ENCODE peak calls at places on chromosomes 5 and 9, in six cellular contexts. O is HepG2, Z is HCT116, R is SK-N-SH, I is H1, U is K562. E is an unnamed sample.

GRCh38 chr5:35803221-35803651 is 53.5 kb upstream of the IL7R start:
- DNase-seq in U (no peak), R (peak; percentile 71), O (no peak), I (no peak), Z (no peak), E (no peak)

GRCh38 chr5:136420168-136420916 is 55.0 kb upstream of the TRPC7 start:
- DNase-seq in Z (no peak), I (no peak), U (no peak), O (no peak), R (no peak), E (no peak)

GRCh38 chr9:116451500-116451899 is 235.6 kb upstream of the TRIM32 start:
- DNase-seq in I (no peak), Z (no peak), U (no peak), R (no peak), O (no peak), E (no peak)

GRCh38 chr5:36200513-36200912 is 41.2 kb downstream of the NADK2 start:
- DNase-seq in O (no peak), R (no peak), U (no peak), I (no peak), Z (no peak), E (no peak)

GRCh38 chr5:78647838-78648358 is 674 bp downstream of the LHFPL2 start:
- DNase-seq in Z (no peak), O (no peak), U (no peak), R (no peak), I (no peak), E (peak; percentile 42)

GRCh38 chr5:128271859-128272446 is 188.4 kb downstream of the SLC12A2 start:
- DNase-seq in R (no peak), O (no peak), Z (peak; percentile 43), I (no peak), U (no peak), E (no peak)

GRCh38 chr5:34524123-34524522 is 132.0 kb upstream of the RAI14 start:
- DNase-seq in Z (no peak), R (no peak), O (no peak), U (no peak), I (no peak), E (no peak)

GRCh38 chr5:12911156-12911555 is 1006.9 kb upstream of the CTNND2 start:
- DNase-seq in R (no peak), I (no peak), O (no peak), U (no peak), Z (no peak), E (no peak)

GRCh38 chr9:91395553-91396470 is 27.8 kb downstream of the NFIL3 start:
- DNase-seq in U (no peak), Z (no peak), R (no peak), O (no peak), I (no peak), E (no peak)

GRCh38 chr9:91161465-91162275 is 200.0 kb downstream of the AUH start:
- DNase-seq in U (no peak), Z (no peak), R (no peak), O (no peak), I (no peak), E (no peak)

GRCh38 chr5:97979740-97980139 is 793.7 kb upstream of the RGMB start:
- DNase-seq in I (no peak), U (no peak), O (no peak), Z (no peak), R (no peak), E (no peak)

GRCh38 chr5:174531782-174532191 is 192.6 kb upstream of the MSX2 start:
- DNase-seq in R (no peak), O (no peak), U (no peak), I (no peak), Z (no peak), E (no peak)

GRCh38 chr9:117145081-117145480 is 269.8 kb downstream of the ASTN2 start:
- DNase-seq in U (no peak), R (no peak), O (no peak), Z (no peak), I (no peak), E (no peak)

GRCh38 chr5:378301-378891 is 56.9 kb downstream of the AHRR start:
- DNase-seq in U (no peak), I (no peak), R (peak; percentile 4), O (no peak), Z (no peak), E (no peak)

GRCh38 chr9:18002718-18003438 is 424.0 kb downstream of the SH3GL2 start:
- DNase-seq in I (no peak), U (no peak), O (no peak), R (no peak), Z (no peak), E (no peak)

GRCh38 chr9:135815433-135816178 is 91.7 kb downstream of the CAMSAP1 start:
- DNase-seq in U (no peak), Z (no peak), R (no peak), O (no peak), I (no peak), E (no peak)

GRCh38 chr5:25881318-25882036 is 1156.9 kb downstream of the CDH9 start:
- DNase-seq in O (no peak), I (no peak), R (no peak), U (no peak), Z (no peak), E (no peak)

GRCh38 chr5:124402144-124402581 is 344.3 kb downstream of the ZNF608 start:
- DNase-seq in U (no peak), I (no peak), R (no peak), O (no peak), Z (no peak), E (peak; percentile 6)

GRCh38 chr5:33711094-33711670 is 180.6 kb downstream of the ADAMTS12 start:
- DNase-seq in U (no peak), I (no peak), R (no peak), O (no peak), Z (no peak), E (no peak)

GRCh38 chr5:83553000-83553486 is 81.5 kb downstream of the VCAN start:
- DNase-seq in Z (no peak), O (no peak), U (no peak), R (no peak), I (no peak), E (no peak)

GRCh38 chr5:122259995-122260394 is 52.0 kb upstream of the SNCAIP start:
- DNase-seq in Z (no peak), U (no peak), R (no peak), O (peak; percentile 1), I (no peak), E (no peak)

GRCh38 chr9:69157751-69158466 is 16.2 kb upstream of the TJP2 start:
- DNase-seq in Z (no peak), I (no peak), U (no peak), O (no peak), R (no peak), E (no peak)

GRCh38 chr5:148794275-148794674 is 32.1 kb upstream of the ADRB2 start:
- DNase-seq in O (no peak), Z (no peak), U (no peak), I (no peak), R (no peak), E (no peak)

GRCh38 chr5:59325070-59325469 is 568.5 kb downstream of the PDE4D start:
- DNase-seq in I (no peak), R (no peak), O (peak; percentile 27), Z (no peak), U (no peak), E (no peak)
- TF ChIP-seq JUND in I (no peak), R (no peak), O (no peak), Z (no peak), U (no peak), E (no peak)

DNA sequence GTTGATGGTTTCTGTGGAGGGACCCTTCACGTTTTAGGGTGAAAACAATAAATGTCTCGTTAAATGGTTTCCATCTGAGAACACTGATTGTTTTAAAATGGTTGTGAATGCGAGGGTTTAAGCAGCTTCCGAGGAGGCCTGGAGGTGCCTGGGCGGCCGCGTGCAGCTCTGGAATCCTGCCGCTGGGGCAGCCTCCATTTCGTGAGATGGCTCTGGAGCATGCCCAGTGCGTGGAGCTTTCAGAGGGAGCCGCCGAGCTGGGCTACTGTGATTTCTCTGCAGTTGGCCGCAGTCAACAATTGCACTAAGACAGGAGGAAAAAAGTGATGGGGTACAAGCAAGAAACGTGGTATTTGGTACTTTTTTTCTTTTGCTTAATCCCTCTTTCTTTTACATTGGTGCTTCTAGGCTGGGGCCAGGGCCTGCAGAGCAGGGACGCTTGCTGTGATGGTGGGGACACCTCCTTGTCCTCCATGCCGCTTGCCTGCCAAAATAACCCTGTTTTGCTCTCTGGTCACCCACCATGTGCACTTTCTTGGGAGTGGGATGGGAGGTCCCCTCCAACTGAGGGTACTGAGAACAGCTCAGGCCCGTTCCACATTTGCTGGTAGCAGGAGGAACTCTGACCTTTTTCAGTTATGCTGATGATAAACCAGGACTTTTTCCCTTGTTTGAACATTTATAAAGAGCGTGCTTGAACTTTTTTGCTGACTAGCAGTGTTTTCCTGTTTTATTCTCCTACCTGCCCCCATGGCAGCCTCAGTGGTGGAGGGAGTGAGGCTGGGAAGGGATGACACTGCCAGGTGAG is 47.1 kb downstream of the EHMT1 start:
- DNase-seq in I (no peak), R (no peak), Z (no peak), O (no peak), U (no peak), E (peak; percentile 49)
- TF ChIP-seq JUND in I (no peak), R (no peak), Z (no peak), O (no peak), U (no peak), E (no peak)

GRCh38 chr5:14406554-14406849 is 175.1 kb upstream of the OTULINL start:
- DNase-seq in O (no peak), Z (no peak), I (no peak), R (no peak), U (no peak), E (no peak)
- TF ChIP-seq JUND in O (no peak), Z (no peak), I (no peak), R (peak; percentile 98), U (peak; percentile 65), E (no peak)

GRCh38 chr9:87602933-87603643 is 105.4 kb downstream of the DAPK1 start:
- DNase-seq in Z (no peak), R (no peak), U (no peak), O (no peak), I (no peak), E (no peak)

GRCh38 chr9:87597710-87598200 is 100.1 kb downstream of the DAPK1 start:
- DNase-seq in R (no peak), U (no peak), Z (no peak), O (no peak), I (no peak), E (no peak)

GRCh38 chr9:87601175-87601574 is 103.5 kb downstream of the DAPK1 start:
- DNase-seq in R (no peak), O (peak; percentile 14), Z (no peak), I (peak; percentile 5), U (no peak), E (no peak)

GRCh38 chr9:87601595-87601994 is 103.9 kb downstream of the DAPK1 start:
- DNase-seq in Z (no peak), I (no peak), O (no peak), R (no peak), U (no peak), E (no peak)

DNA sequence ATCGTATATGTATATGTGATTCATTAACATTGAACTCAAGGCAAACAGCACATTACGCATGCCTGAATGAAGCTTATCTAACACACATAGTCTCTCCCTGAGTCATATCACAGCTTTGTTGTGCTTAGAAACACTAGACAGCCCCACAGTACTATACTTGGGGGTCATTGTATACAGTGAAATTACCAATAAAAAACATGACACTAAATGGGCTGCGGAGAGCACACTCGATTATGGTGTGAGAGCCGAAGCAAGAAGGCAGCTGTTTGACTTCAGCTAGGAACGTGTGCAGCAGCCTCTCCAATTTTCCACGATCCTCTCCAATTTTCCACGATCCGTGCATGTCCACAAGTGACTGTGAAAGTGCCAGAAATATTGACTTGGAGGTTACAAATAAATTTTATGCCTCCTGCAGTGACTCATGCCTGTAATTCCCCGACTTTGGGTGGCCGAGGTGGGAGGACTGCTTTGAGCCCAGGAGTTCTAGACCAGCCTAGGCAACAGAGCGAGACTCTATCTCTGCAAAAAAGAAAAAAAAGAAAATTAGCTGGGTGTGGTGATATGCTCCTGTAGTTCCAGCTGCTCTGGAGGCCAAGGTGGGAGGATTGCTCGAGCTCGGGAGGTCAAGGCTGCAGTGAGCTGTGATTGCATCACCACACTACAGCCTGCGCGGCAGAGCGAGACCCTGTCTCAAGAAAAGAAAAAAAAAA is 102.4 kb downstream of the DAPK1 start:
- DNase-seq in Z (no peak), R (no peak), O (peak; percentile 73), U (no peak), I (no peak), E (no peak)
- TF ChIP-seq JUND in Z (no peak), R (no peak), O (no peak), U (peak; percentile 51), I (no peak), E (no peak)

E was measured in T47D.